ENCODE peak calls at places on chromosomes 2 and 18, in six cellular contexts. G, Q, W, T, O and R are unnamed samples.

GRCh38 chr2:151654085-151654484 is 80.2 kb downstream of the NEB start:
- DNase-seq in G (no peak), Q (no peak), W (no peak), T (no peak), O (no peak), R (no peak)

GRCh38 chr2:111049792-111050640 is 70.7 kb upstream of the BCL2L11 start:
- DNase-seq in G (no peak), Q (peak), W (peak), T (no peak), O (peak), R (no peak)

GRCh38 chr2:95034221-95034620 is 8.7 kb downstream of the MAL start:
- DNase-seq in G (no peak), Q (peak), W (no peak), T (no peak), O (no peak), R (no peak)

GRCh38 chr2:71925268-71926097 is 222.2 kb downstream of the CYP26B1 start:
- DNase-seq in G (no peak), Q (peak), W (peak), T (no peak), O (no peak), R (peak)

GRCh38 chr2:65940856-65941255 is 494.1 kb upstream of the MEIS1 start:
- DNase-seq in G (no peak), Q (no peak), W (no peak), T (no peak), O (no peak), R (peak)

GRCh38 chr18:7987284-7987976 is 420.3 kb downstream of the PTPRM start:
- DNase-seq in G (no peak), Q (peak), W (no peak), T (no peak), O (no peak), R (no peak)

GRCh38 chr2:46716806-46717732 is 198.5 kb downstream of the MCFD2 start:
- DNase-seq in G (no peak), Q (no peak), W (no peak), T (peak), O (no peak), R (no peak)

GRCh38 chr18:35707674-35708073 is 126.1 kb downstream of the GALNT1 start:
- DNase-seq in G (peak), Q (no peak), W (no peak), T (no peak), O (no peak), R (no peak)

GRCh38 chr18:22032392-22032961 is 136.9 kb upstream of the GATA6 start:
- DNase-seq in G (no peak), Q (peak), W (peak), T (no peak), O (peak), R (peak)

GRCh38 chr2:64453710-64454315 is at the start of gene LGALSL:
- DNase-seq in G (peak), Q (peak), W (peak), T (no peak), O (peak), R (no peak)

GRCh38 chr2:9430316-9431293 is 7.2 kb downstream of the CPSF3 start:
- DNase-seq in G (no peak), Q (peak), W (no peak), T (no peak), O (no peak), R (no peak)

GRCh38 chr2:43522177-43522576 is 73.7 kb downstream of the THADA start:
- DNase-seq in G (no peak), Q (no peak), W (no peak), T (no peak), O (no peak), R (no peak)

GRCh38 chr18:42339324-42339723 is 384.3 kb downstream of the PIK3C3 start:
- DNase-seq in G (peak), Q (no peak), W (peak), T (no peak), O (peak), R (peak)

GRCh38 chr18:36655074-36655473 is 173.7 kb downstream of the TPGS2 start:
- DNase-seq in G (no peak), Q (no peak), W (no peak), T (no peak), O (no peak), R (no peak)

GRCh38 chr2:38498039-38498438 is 104.7 kb downstream of the HNRNPLL start:
- DNase-seq in G (no peak), Q (no peak), W (no peak), T (no peak), O (peak), R (peak)

GRCh38 chr18:21914739-21915319 is 174.2 kb downstream of the MIB1 start:
- DNase-seq in G (peak), Q (peak), W (peak), T (peak), O (peak), R (peak)

GRCh38 chr18:598053-598665 is 1.4 kb downstream of the CLUL1 start:
- DNase-seq in G (no peak), Q (no peak), W (no peak), T (no peak), O (no peak), R (peak)

GRCh38 chr18:49730951-49731391 is 82.4 kb downstream of the ACAA2 start:
- DNase-seq in G (no peak), Q (peak), W (peak), T (no peak), O (no peak), R (no peak)

GRCh38 chr2:239400000-239400831 is 604 bp downstream of the HDAC4 start:
- DNase-seq in G (no peak), Q (no peak), W (peak), T (no peak), O (peak), R (peak)

GRCh38 chr18:9731380-9731779 is 23.3 kb downstream of the RAB31 start:
- DNase-seq in G (no peak), Q (peak), W (no peak), T (no peak), O (no peak), R (no peak)

GRCh38 chr18:22048932-22049615 is 120.3 kb upstream of the GATA6 start:
- DNase-seq in G (no peak), Q (no peak), W (no peak), T (no peak), O (peak), R (no peak)

GRCh38 chr2:221569342-221570278 is 2.5 kb downstream of the EPHA4 start:
- DNase-seq in G (peak), Q (no peak), W (no peak), T (no peak), O (no peak), R (peak)

GRCh38 chr18:69599377-69599776 is 198.7 kb downstream of the DOK6 start:
- DNase-seq in G (no peak), Q (no peak), W (no peak), T (no peak), O (no peak), R (no peak)

GRCh38 chr2:197107291-197108269 is 181.1 kb upstream of the PGAP1 start:
- DNase-seq in G (peak), Q (no peak), W (no peak), T (no peak), O (no peak), R (no peak)

GRCh38 chr18:10565835-10566234 is 40.0 kb downstream of the NAPG start:
- DNase-seq in G (no peak), Q (no peak), W (no peak), T (no peak), O (no peak), R (no peak)

GRCh38 chr2:173898178-173898668 is 67.0 kb downstream of the SP3 start:
- DNase-seq in G (no peak), Q (no peak), W (no peak), T (no peak), O (no peak), R (no peak)

GRCh38 chr2:102166189-102166845 is 20.5 kb upstream of the IL1RL2 start:
- DNase-seq in G (peak), Q (peak), W (peak), T (no peak), O (peak), R (peak)

GRCh38 chr2:67694464-67694863 is 297.3 kb downstream of the ETAA1 start:
- DNase-seq in G (peak), Q (no peak), W (no peak), T (no peak), O (no peak), R (no peak)

GRCh38 chr2:28166956-28167355 is 225.7 kb upstream of the FOSL2 start:
- DNase-seq in G (no peak), Q (peak), W (no peak), T (no peak), O (no peak), R (no peak)

GRCh38 chr2:238846503-238847431 is 1.1 kb upstream of the TWIST2 start:
- DNase-seq in G (peak), Q (no peak), W (peak), T (no peak), O (no peak), R (no peak)

GRCh38 chr2:205129531-205129930 is 552.8 kb upstream of the NRP2 start:
- DNase-seq in G (no peak), Q (no peak), W (no peak), T (no peak), O (no peak), R (no peak)

GRCh38 chr2:96115631-96116423 is 544 bp downstream of the ADRA2B start:
- DNase-seq in G (peak), Q (no peak), W (no peak), T (no peak), O (no peak), R (no peak)
- TF ChIP-seq EZH2 in G (no peak), Q (no peak), W (no peak), T (no peak), O (no peak), R (no peak)

GRCh38 chr18:77114070-77114563 is 18.5 kb downstream of the MBP start:
- DNase-seq in G (no peak), Q (no peak), W (no peak), T (no peak), O (no peak), R (no peak)
- H3K4me3 ChIP-seq in G (no peak), Q (no peak), W (no peak), T (no peak), O (peak), R (no peak)

GRCh38 chr18:59696311-59697235 is 650 bp downstream of the CCBE1 start:
- DNase-seq in G (peak), Q (peak), W (peak), T (no peak), O (no peak), R (peak)
- TF ChIP-seq EZH2 in G (peak), Q (no peak), W (peak), T (peak), O (no peak), R (peak)

DNA sequence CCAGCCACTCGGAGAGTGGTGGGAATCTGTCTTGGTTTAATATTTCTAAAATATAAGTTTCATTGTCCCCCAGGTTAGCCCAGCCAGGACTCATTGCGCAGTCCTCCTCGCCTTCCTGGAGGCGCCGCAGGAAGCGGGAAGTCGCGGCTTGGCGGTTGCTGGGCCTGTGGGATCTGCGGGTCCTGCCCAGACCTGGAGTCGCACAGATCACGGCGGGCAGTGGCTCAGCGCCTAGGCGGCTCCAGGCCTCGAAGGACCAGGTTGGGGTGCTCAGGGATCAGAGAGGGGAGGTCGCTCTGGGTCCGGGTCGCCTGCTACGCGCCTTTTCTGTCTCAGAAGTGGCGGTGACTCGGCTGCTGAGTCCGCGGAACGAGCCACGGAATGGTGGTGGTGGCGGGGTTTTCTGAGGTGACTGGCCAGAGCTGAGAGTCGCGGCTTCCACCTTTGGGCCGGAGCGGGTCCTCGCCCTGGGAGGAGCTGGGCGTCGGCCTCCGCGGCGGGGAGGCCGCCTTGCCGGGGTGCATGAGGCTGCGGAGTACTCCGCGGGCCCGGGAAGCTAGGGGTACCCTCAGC is 2.7 kb downstream of the HOXD3 start:
- DNase-seq in G (peak), Q (no peak), W (no peak), T (no peak), O (no peak), R (no peak)
- H3K4me3 ChIP-seq in G (peak), Q (no peak), W (no peak), T (no peak), O (peak), R (no peak)

DNA sequence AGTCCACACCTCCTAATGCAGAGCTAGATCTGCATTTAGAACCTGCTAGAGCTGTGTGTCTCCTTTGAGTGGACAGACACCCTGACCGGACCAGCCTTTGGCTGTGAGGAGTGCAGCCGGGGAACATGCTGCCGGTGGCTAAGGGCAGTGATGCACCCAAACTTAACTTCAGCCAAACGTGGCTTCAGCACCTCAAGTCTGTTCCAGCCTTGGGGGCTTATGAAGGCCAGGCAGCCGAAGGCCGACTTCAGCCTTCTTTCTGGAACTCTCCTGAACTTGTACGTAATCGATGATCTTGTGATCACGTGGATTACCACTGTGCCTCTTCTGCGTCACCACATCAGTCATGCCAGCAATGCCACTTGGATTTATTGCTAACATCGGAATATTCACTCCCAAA is 49.1 kb downstream of the POMC start:
- DNase-seq in G (no peak), Q (no peak), W (no peak), T (no peak), O (no peak), R (no peak)
- TF ChIP-seq EZH2 in G (no peak), Q (no peak), W (no peak), T (no peak), O (no peak), R (no peak)